ENCODE peak calls at places on chromosomes 1 and 21, in eight cellular contexts. P is NCI-H1105; M is endothelial cell; Z is MCF 10A; W is globus pallidus; F is stimulated activated CD4-positive, alpha-beta T cell treated with anti-CD3 and anti-CD28 coated beads, Interleukin-4, amount 100 ng/mL, for 1 hour; R is CD8-positive, alpha-beta T cell; V is activated CD4-positive, alpha-beta T cell treated with anti-CD3 and anti-CD28 coated beads, Interleukin-2, amount 50 U/mL, for 1 hour. U is an unnamed sample.

GRCh38 chr1:17227358-17227915 is 21.5 kb upstream of the PADI3 start:
- DNase-seq in P (no peak), M (no peak), Z (no peak), W (no peak), F (no peak), R (no peak), V (no peak), U (no peak)

GRCh38 chr1:103353391-103353790 is 172.1 kb upstream of the RNPC3 start:
- DNase-seq in P (no peak), M (no peak), Z (no peak), W (no peak), F (no peak), R (no peak), V (no peak), U (no peak)

GRCh38 chr1:208781391-208782035 is 537.3 kb upstream of the PLXNA2 start:
- DNase-seq in P (peak; percentile 32), M (no peak), Z (no peak), W (no peak), F (no peak), R (no peak), V (no peak), U (no peak)

GRCh38 chr1:163535807-163536206 is 214.1 kb downstream of the NUF2 start:
- DNase-seq in P (peak; percentile 15), M (no peak), Z (peak; percentile 60), W (no peak), F (no peak), R (no peak), V (no peak), U (no peak)

GRCh38 chr1:236394016-236394481 is at the start of gene EDARADD:
- DNase-seq in P (no peak), M (no peak), Z (peak; percentile 24), W (no peak), F (no peak), R (no peak), V (no peak), U (no peak)

GRCh38 chr21:27173052-27173451 is 206.2 kb upstream of the ADAMTS5 start:
- DNase-seq in P (no peak), M (no peak), Z (no peak), W (no peak), F (no peak), R (no peak), V (no peak), U (no peak)

GRCh38 chr1:1730870-1731269 is 6.7 kb upstream of the CDK11A start:
- DNase-seq in P (no peak), M (no peak), Z (no peak), W (no peak), F (no peak), R (no peak), V (no peak), U (no peak)

GRCh38 chr1:179303173-179303572 is 9.6 kb downstream of the SOAT1 start:
- DNase-seq in P (peak; percentile 42), M (no peak), Z (no peak), W (no peak), F (no peak), R (no peak), V (no peak), U (no peak)

GRCh38 chr1:71561729-71562128 is 480.9 kb upstream of the ZRANB2 start:
- DNase-seq in P (no peak), M (no peak), Z (peak; percentile 43), W (no peak), F (no peak), R (no peak), V (no peak), U (no peak)

GRCh38 chr1:53048345-53048737 is 13.7 kb upstream of the PODN start:
- DNase-seq in P (no peak), M (no peak), Z (no peak), W (no peak), F (no peak), R (no peak), V (no peak), U (no peak)

GRCh38 chr1:40130892-40131291 is 30.3 kb upstream of the RLF start:
- DNase-seq in P (no peak), M (no peak), Z (no peak), W (no peak), F (no peak), R (no peak), V (no peak), U (no peak)

GRCh38 chr1:96364576-96364975 is 357.0 kb upstream of the PTBP2 start:
- DNase-seq in P (no peak), M (no peak), Z (no peak), W (no peak), F (no peak), R (no peak), V (no peak), U (no peak)

GRCh38 chr1:109248797-109249629 is at the start of gene CELSR2:
- DNase-seq in P (peak; percentile 80), M (peak; percentile 60), Z (peak; percentile 72), W (no peak), F (peak; percentile 60), R (peak; percentile 57), V (peak; percentile 55), U (peak; percentile 79)

GRCh38 chr21:27220416-27220815 is 253.5 kb upstream of the ADAMTS5 start:
- DNase-seq in P (no peak), M (no peak), Z (no peak), W (no peak), F (no peak), R (no peak), V (no peak), U (no peak)

GRCh38 chr1:200558866-200559459 is 61.6 kb downstream of the KIF14 start:
- DNase-seq in P (peak; percentile 18), M (peak; percentile 20), Z (peak; percentile 62), W (peak; percentile 33), F (no peak), R (no peak), V (no peak), U (peak; percentile 7)

GRCh38 chr1:21536223-21536622 is 27.0 kb downstream of the ALPL start:
- DNase-seq in P (no peak), M (no peak), Z (no peak), W (no peak), F (no peak), R (no peak), V (no peak), U (no peak)

GRCh38 chr21:22791986-22792560 is 1793.9 kb downstream of the NCAM2 start:
- DNase-seq in P (peak; percentile 50), M (peak; percentile 11), Z (peak; percentile 60), W (peak; percentile 38), F (no peak), R (no peak), V (no peak), U (peak; percentile 24)

GRCh38 chr1:230303822-230304221 is 122.3 kb downstream of the PGBD5 start:
- DNase-seq in P (no peak), M (no peak), Z (peak; percentile 92), W (no peak), F (no peak), R (no peak), V (no peak), U (no peak)

GRCh38 chr1:6796095-6796494 is 10.8 kb downstream of the CAMTA1 start:
- DNase-seq in P (no peak), M (no peak), Z (no peak), W (no peak), F (no peak), R (no peak), V (no peak), U (no peak)

GRCh38 chr1:7478797-7479499 is 292.1 kb upstream of the VAMP3 start:
- DNase-seq in P (peak; percentile 86), M (no peak), Z (no peak), W (peak; percentile 74), F (no peak), R (no peak), V (no peak), U (peak; percentile 57)

GRCh38 chr1:208162903-208163302 is 81.3 kb downstream of the PLXNA2 start:
- DNase-seq in P (no peak), M (no peak), Z (peak; percentile 63), W (no peak), F (no peak), R (no peak), V (no peak), U (no peak)

GRCh38 chr1:161013591-161014513 is 7.1 kb downstream of the F11R start:
- DNase-seq in P (no peak), M (peak; percentile 79), Z (peak; percentile 96), W (peak; percentile 62), F (peak; percentile 49), R (peak; percentile 73), V (peak; percentile 47), U (peak; percentile 48)

GRCh38 chr1:80417651-80418050 is 1383.1 kb upstream of the ADGRL2 start:
- DNase-seq in P (no peak), M (no peak), Z (peak; percentile 32), W (no peak), F (no peak), R (no peak), V (no peak), U (no peak)

GRCh38 chr21:46667735-46668380 is 32.4 kb downstream of the PRMT2 start:
- DNase-seq in P (peak; percentile 28), M (peak; percentile 47), Z (peak; percentile 43), W (no peak), F (no peak), R (no peak), V (no peak), U (no peak)

GRCh38 chr1:241947355-241947754 is 10.2 kb upstream of the BECN2 start:
- DNase-seq in P (no peak), M (no peak), Z (peak; percentile 44), W (no peak), F (no peak), R (no peak), V (no peak), U (no peak)

GRCh38 chr1:62774006-62774405 is 9.9 kb upstream of the ATG4C start:
- DNase-seq in P (no peak), M (no peak), Z (no peak), W (no peak), F (no peak), R (no peak), V (no peak), U (no peak)

GRCh38 chr1:32241011-32241763 is 5.8 kb upstream of the FAM167B start:
- DNase-seq in P (peak; percentile 50), M (peak; percentile 49), Z (peak; percentile 41), W (peak; percentile 61), F (peak; percentile 46), R (peak; percentile 48), V (peak; percentile 43), U (peak; percentile 50)

GRCh38 chr21:44838038-44838895 is 20.4 kb upstream of the SUMO3 start:
- DNase-seq in P (no peak), M (no peak), Z (no peak), W (no peak), F (no peak), R (no peak), V (no peak), U (no peak)

GRCh38 chr1:207049974-207050391 is 1.0 kb downstream of the YOD1 start:
- DNase-seq in P (peak; percentile 53), M (no peak), Z (peak; percentile 82), W (peak; percentile 73), F (peak; percentile 39), R (peak; percentile 59), V (peak; percentile 46), U (no peak)

GRCh38 chr1:92587445-92587844 is 100.7 kb upstream of the GFI1 start:
- DNase-seq in P (no peak), M (no peak), Z (no peak), W (no peak), F (no peak), R (no peak), V (no peak), U (no peak)

GRCh38 chr21:41620982-41621381 is 113.0 kb upstream of the TMPRSS2 start:
- DNase-seq in P (no peak), M (no peak), Z (peak; percentile 57), W (no peak), F (no peak), R (no peak), V (no peak), U (no peak)

GRCh38 chr21:14858309-14858708 is 206.5 kb downstream of the NRIP1 start:
- DNase-seq in P (no peak), M (no peak), Z (no peak), W (no peak), F (no peak), R (no peak), V (no peak), U (no peak)

GRCh38 chr1:11893907-11894251 is 32.3 kb downstream of the KIAA2013 start:
- DNase-seq in P (peak; percentile 43), M (peak; percentile 74), Z (peak; percentile 63), W (no peak), F (peak; percentile 74), R (peak; percentile 60), V (peak; percentile 70), U (no peak)

GRCh38 chr1:152996633-152997385 is 4.7 kb upstream of the SPRR3 start:
- DNase-seq in P (no peak), M (no peak), Z (no peak), W (peak; percentile 69), F (no peak), R (no peak), V (no peak), U (peak; percentile 22)